ENCODE peak calls at places on chromosome 22, in eight cellular contexts. One of them, this sample, is unnamed.

GRCh38 chr22:16387088-16387487 is 205.5 kb downstream of the CCT8L2 start:
- DNase-seq in prostate gland: no peak
- DNase-seq in A549: no peak
- DNase-seq in MCF 10A: no peak
- DNase-seq in AG10803: no peak
- DNase-seq in mesothelial cell of epicardium: no peak
- DNase-seq in activated B cell treated with CpG ODN at 0.5 μM for 24 hours: no peak
- DNase-seq in ovary: no peak
- DNase-seq in this sample: no peak

GRCh38 chr22:49449811-49450386 is 377.8 kb downstream of the BRD1 start:
- DNase-seq in prostate gland: no peak
- DNase-seq in A549: no peak
- DNase-seq in MCF 10A: no peak
- DNase-seq in AG10803: no peak
- DNase-seq in mesothelial cell of epicardium: no peak
- DNase-seq in activated B cell treated with CpG ODN at 0.5 μM for 24 hours: no peak
- DNase-seq in ovary: no peak
- DNase-seq in this sample: no peak

GRCh38 chr22:27597703-27598444 is 203.7 kb downstream of the MN1 start:
- DNase-seq in prostate gland: no peak
- DNase-seq in A549: peak
- DNase-seq in MCF 10A: peak
- DNase-seq in AG10803: no peak
- DNase-seq in mesothelial cell of epicardium: no peak
- DNase-seq in activated B cell treated with CpG ODN at 0.5 μM for 24 hours: no peak
- DNase-seq in ovary: no peak
- DNase-seq in this sample: no peak

GRCh38 chr22:27317156-27317555 is 484.4 kb downstream of the MN1 start:
- DNase-seq in prostate gland: no peak
- DNase-seq in A549: peak
- DNase-seq in MCF 10A: peak
- DNase-seq in AG10803: no peak
- DNase-seq in mesothelial cell of epicardium: no peak
- DNase-seq in activated B cell treated with CpG ODN at 0.5 μM for 24 hours: no peak
- DNase-seq in ovary: no peak
- DNase-seq in this sample: no peak

GRCh38 chr22:38841211-38841610 is 2.6 kb downstream of the NPTXR start:
- DNase-seq in prostate gland: peak
- DNase-seq in A549: no peak
- DNase-seq in MCF 10A: no peak
- DNase-seq in AG10803: no peak
- DNase-seq in mesothelial cell of epicardium: no peak
- DNase-seq in activated B cell treated with CpG ODN at 0.5 μM for 24 hours: no peak
- DNase-seq in ovary: no peak
- DNase-seq in this sample: no peak

GRCh38 chr22:34886391-34886790 is 179.6 kb upstream of the ISX start:
- DNase-seq in prostate gland: no peak
- DNase-seq in A549: no peak
- DNase-seq in MCF 10A: no peak
- DNase-seq in AG10803: peak
- DNase-seq in mesothelial cell of epicardium: no peak
- DNase-seq in activated B cell treated with CpG ODN at 0.5 μM for 24 hours: no peak
- DNase-seq in ovary: no peak
- DNase-seq in this sample: no peak

GRCh38 chr22:48522271-48522670 is 1305.4 kb downstream of the BRD1 start:
- DNase-seq in prostate gland: no peak
- DNase-seq in A549: no peak
- DNase-seq in MCF 10A: no peak
- DNase-seq in AG10803: no peak
- DNase-seq in mesothelial cell of epicardium: no peak
- DNase-seq in activated B cell treated with CpG ODN at 0.5 μM for 24 hours: no peak
- DNase-seq in ovary: no peak
- DNase-seq in this sample: no peak

GRCh38 chr22:40397436-40397835 is 27.0 kb downstream of the SGSM3 start:
- DNase-seq in prostate gland: no peak
- DNase-seq in A549: no peak
- DNase-seq in MCF 10A: no peak
- DNase-seq in AG10803: no peak
- DNase-seq in mesothelial cell of epicardium: no peak
- DNase-seq in activated B cell treated with CpG ODN at 0.5 μM for 24 hours: no peak
- DNase-seq in ovary: no peak
- DNase-seq in this sample: no peak

GRCh38 chr22:38570841-38571364 is 920 bp upstream of the DMC1 start:
- DNase-seq in prostate gland: peak
- DNase-seq in A549: peak
- DNase-seq in MCF 10A: peak
- DNase-seq in AG10803: peak
- DNase-seq in mesothelial cell of epicardium: no peak
- DNase-seq in activated B cell treated with CpG ODN at 0.5 μM for 24 hours: no peak
- DNase-seq in ovary: no peak
- DNase-seq in this sample: peak

GRCh38 chr22:37999640-38000272 is 15.4 kb upstream of the SOX10 start:
- DNase-seq in prostate gland: peak
- DNase-seq in A549: no peak
- DNase-seq in MCF 10A: peak
- DNase-seq in AG10803: peak
- DNase-seq in mesothelial cell of epicardium: no peak
- DNase-seq in activated B cell treated with CpG ODN at 0.5 μM for 24 hours: no peak
- DNase-seq in ovary: no peak
- DNase-seq in this sample: no peak

GRCh38 chr22:23282089-23282501 is 101.8 kb downstream of the BCR start:
- DNase-seq in prostate gland: peak
- DNase-seq in A549: peak
- DNase-seq in MCF 10A: peak
- DNase-seq in AG10803: peak
- DNase-seq in mesothelial cell of epicardium: no peak
- DNase-seq in activated B cell treated with CpG ODN at 0.5 μM for 24 hours: no peak
- DNase-seq in ovary: no peak
- DNase-seq in this sample: no peak

GRCh38 chr22:38867124-38867455 is 4.9 kb downstream of the CBX6 start:
- DNase-seq in prostate gland: no peak
- DNase-seq in A549: no peak
- DNase-seq in MCF 10A: no peak
- DNase-seq in AG10803: no peak
- DNase-seq in mesothelial cell of epicardium: no peak
- DNase-seq in activated B cell treated with CpG ODN at 0.5 μM for 24 hours: no peak
- DNase-seq in ovary: no peak
- DNase-seq in this sample: no peak

GRCh38 chr22:39114157-39114511 is 17.1 kb downstream of the APOBEC3H start:
- DNase-seq in prostate gland: no peak
- DNase-seq in A549: no peak
- DNase-seq in MCF 10A: no peak
- DNase-seq in AG10803: no peak
- DNase-seq in mesothelial cell of epicardium: no peak
- DNase-seq in activated B cell treated with CpG ODN at 0.5 μM for 24 hours: no peak
- DNase-seq in ovary: no peak
- DNase-seq in this sample: no peak

GRCh38 chr22:48574776-48575566 is 1252.7 kb downstream of the BRD1 start:
- DNase-seq in prostate gland: peak
- DNase-seq in A549: peak
- DNase-seq in MCF 10A: no peak
- DNase-seq in AG10803: peak
- DNase-seq in mesothelial cell of epicardium: peak
- DNase-seq in activated B cell treated with CpG ODN at 0.5 μM for 24 hours: no peak
- DNase-seq in ovary: peak
- DNase-seq in this sample: no peak

GRCh38 chr22:37489994-37490393 is 3.8 kb upstream of the MFNG start:
- DNase-seq in prostate gland: no peak
- DNase-seq in A549: no peak
- DNase-seq in MCF 10A: no peak
- DNase-seq in AG10803: no peak
- DNase-seq in mesothelial cell of epicardium: no peak
- DNase-seq in activated B cell treated with CpG ODN at 0.5 μM for 24 hours: no peak
- DNase-seq in ovary: no peak
- DNase-seq in this sample: no peak

GRCh38 chr22:46690146-46690545 is 47.9 kb downstream of the CERK start:
- DNase-seq in prostate gland: no peak
- DNase-seq in A549: no peak
- DNase-seq in MCF 10A: no peak
- DNase-seq in AG10803: no peak
- DNase-seq in mesothelial cell of epicardium: no peak
- DNase-seq in activated B cell treated with CpG ODN at 0.5 μM for 24 hours: no peak
- DNase-seq in ovary: no peak
- DNase-seq in this sample: no peak

GRCh38 chr22:42884616-42885375 is 27.7 kb upstream of the ARFGAP3 start:
- DNase-seq in prostate gland: no peak
- DNase-seq in A549: no peak
- DNase-seq in MCF 10A: no peak
- DNase-seq in AG10803: no peak
- DNase-seq in mesothelial cell of epicardium: no peak
- DNase-seq in activated B cell treated with CpG ODN at 0.5 μM for 24 hours: no peak
- DNase-seq in ovary: no peak
- DNase-seq in this sample: no peak

GRCh38 chr22:49216579-49216978 is 611.1 kb downstream of the BRD1 start:
- DNase-seq in prostate gland: no peak
- DNase-seq in A549: no peak
- DNase-seq in MCF 10A: no peak
- DNase-seq in AG10803: no peak
- DNase-seq in mesothelial cell of epicardium: no peak
- DNase-seq in activated B cell treated with CpG ODN at 0.5 μM for 24 hours: no peak
- DNase-seq in ovary: no peak
- DNase-seq in this sample: no peak

GRCh38 chr22:20258584-20259335 is 9.4 kb downstream of the RTN4R start:
- DNase-seq in prostate gland: no peak
- DNase-seq in A549: no peak
- DNase-seq in MCF 10A: no peak
- DNase-seq in AG10803: no peak
- DNase-seq in mesothelial cell of epicardium: no peak
- DNase-seq in activated B cell treated with CpG ODN at 0.5 μM for 24 hours: no peak
- DNase-seq in ovary: no peak
- DNase-seq in this sample: no peak
- TF ChIP-seq CTCF in prostate gland: no peak
- TF ChIP-seq CTCF in A549: no peak
- TF ChIP-seq CTCF in MCF 10A: peak
- TF ChIP-seq CTCF in AG10803: peak
- TF ChIP-seq CTCF in mesothelial cell of epicardium: no peak
- TF ChIP-seq CTCF in activated B cell treated with CpG ODN at 0.5 μM for 24 hours: no peak
- TF ChIP-seq CTCF in ovary: no peak
- TF ChIP-seq CTCF in this sample: peak

GRCh38 chr22:31085928-31086327 is 4.8 kb downstream of the SMTN start:
- DNase-seq in prostate gland: no peak
- DNase-seq in A549: no peak
- DNase-seq in MCF 10A: no peak
- DNase-seq in AG10803: no peak
- DNase-seq in mesothelial cell of epicardium: no peak
- DNase-seq in activated B cell treated with CpG ODN at 0.5 μM for 24 hours: no peak
- DNase-seq in ovary: peak
- DNase-seq in this sample: peak

GRCh38 chr22:31086703-31087330 is 5.7 kb downstream of the SMTN start:
- DNase-seq in prostate gland: no peak
- DNase-seq in A549: no peak
- DNase-seq in MCF 10A: no peak
- DNase-seq in AG10803: no peak
- DNase-seq in mesothelial cell of epicardium: no peak
- DNase-seq in activated B cell treated with CpG ODN at 0.5 μM for 24 hours: no peak
- DNase-seq in ovary: peak
- DNase-seq in this sample: peak

GRCh38 chr22:31084811-31085492 is 3.8 kb downstream of the SMTN start:
- DNase-seq in prostate gland: peak
- DNase-seq in A549: peak
- DNase-seq in MCF 10A: peak
- DNase-seq in AG10803: peak
- DNase-seq in mesothelial cell of epicardium: peak
- DNase-seq in activated B cell treated with CpG ODN at 0.5 μM for 24 hours: peak
- DNase-seq in ovary: peak
- DNase-seq in this sample: peak

GRCh38 chr22:31083923-31084810 is 3.0 kb downstream of the SMTN start:
- DNase-seq in prostate gland: no peak
- DNase-seq in A549: no peak
- DNase-seq in MCF 10A: no peak
- DNase-seq in AG10803: no peak
- DNase-seq in mesothelial cell of epicardium: no peak
- DNase-seq in activated B cell treated with CpG ODN at 0.5 μM for 24 hours: no peak
- DNase-seq in ovary: peak
- DNase-seq in this sample: peak

DNA sequence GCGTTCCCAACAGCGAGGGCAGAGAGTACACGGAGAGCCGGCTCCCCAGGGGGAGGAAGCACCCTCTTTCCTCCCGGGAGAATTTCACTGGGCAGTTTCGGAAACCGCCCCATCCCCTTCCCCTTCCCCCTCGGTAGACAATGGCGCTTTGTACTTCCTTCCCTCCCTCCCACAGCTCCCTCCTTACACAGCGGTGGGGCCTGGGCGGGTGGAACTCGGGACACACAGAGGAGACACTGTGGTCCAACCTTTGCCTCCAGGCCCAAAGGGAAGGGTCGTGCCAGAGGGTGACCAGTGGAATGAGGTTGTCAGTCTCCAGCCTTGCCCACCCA is 4.3 kb downstream of the SMTN start:
- DNase-seq in prostate gland: no peak
- DNase-seq in A549: no peak
- DNase-seq in MCF 10A: no peak
- DNase-seq in AG10803: no peak
- DNase-seq in mesothelial cell of epicardium: no peak
- DNase-seq in activated B cell treated with CpG ODN at 0.5 μM for 24 hours: no peak
- DNase-seq in ovary: no peak
- DNase-seq in this sample: no peak
- TF ChIP-seq CTCF in prostate gland: no peak
- TF ChIP-seq CTCF in A549: no peak
- TF ChIP-seq CTCF in MCF 10A: no peak
- TF ChIP-seq CTCF in AG10803: no peak
- TF ChIP-seq CTCF in mesothelial cell of epicardium: peak
- TF ChIP-seq CTCF in activated B cell treated with CpG ODN at 0.5 μM for 24 hours: no peak
- TF ChIP-seq CTCF in ovary: no peak
- TF ChIP-seq CTCF in this sample: peak

GRCh38 chr22:33271390-33272161 is 213.4 kb upstream of the SYN3 start:
- DNase-seq in prostate gland: peak
- DNase-seq in A549: no peak
- DNase-seq in MCF 10A: peak
- DNase-seq in AG10803: peak
- DNase-seq in mesothelial cell of epicardium: no peak
- DNase-seq in activated B cell treated with CpG ODN at 0.5 μM for 24 hours: peak
- DNase-seq in ovary: peak
- DNase-seq in this sample: peak
- TF ChIP-seq CTCF in prostate gland: peak
- TF ChIP-seq CTCF in A549: no peak
- TF ChIP-seq CTCF in MCF 10A: no peak
- TF ChIP-seq CTCF in AG10803: peak
- TF ChIP-seq CTCF in mesothelial cell of epicardium: no peak
- TF ChIP-seq CTCF in activated B cell treated with CpG ODN at 0.5 μM for 24 hours: no peak
- TF ChIP-seq CTCF in ovary: no peak
- TF ChIP-seq CTCF in this sample: no peak

GRCh38 chr22:30821863-30822215 is 127.2 kb downstream of the OSBP2 start:
- DNase-seq in prostate gland: no peak
- DNase-seq in A549: no peak
- DNase-seq in MCF 10A: no peak
- DNase-seq in AG10803: no peak
- DNase-seq in mesothelial cell of epicardium: no peak
- DNase-seq in activated B cell treated with CpG ODN at 0.5 μM for 24 hours: no peak
- DNase-seq in ovary: no peak
- DNase-seq in this sample: no peak

GRCh38 chr22:30813936-30814335 is 119.3 kb downstream of the OSBP2 start:
- DNase-seq in prostate gland: no peak
- DNase-seq in A549: no peak
- DNase-seq in MCF 10A: no peak
- DNase-seq in AG10803: no peak
- DNase-seq in mesothelial cell of epicardium: no peak
- DNase-seq in activated B cell treated with CpG ODN at 0.5 μM for 24 hours: no peak
- DNase-seq in ovary: no peak
- DNase-seq in this sample: no peak

GRCh38 chr22:30821381-30821780 is 126.7 kb downstream of the OSBP2 start:
- DNase-seq in prostate gland: no peak
- DNase-seq in A549: no peak
- DNase-seq in MCF 10A: no peak
- DNase-seq in AG10803: no peak
- DNase-seq in mesothelial cell of epicardium: no peak
- DNase-seq in activated B cell treated with CpG ODN at 0.5 μM for 24 hours: no peak
- DNase-seq in ovary: no peak
- DNase-seq in this sample: no peak

GRCh38 chr22:30816413-30816812 is 121.7 kb downstream of the OSBP2 start:
- DNase-seq in prostate gland: no peak
- DNase-seq in A549: no peak
- DNase-seq in MCF 10A: peak
- DNase-seq in AG10803: no peak
- DNase-seq in mesothelial cell of epicardium: no peak
- DNase-seq in activated B cell treated with CpG ODN at 0.5 μM for 24 hours: no peak
- DNase-seq in ovary: no peak
- DNase-seq in this sample: no peak
- TF ChIP-seq CTCF in prostate gland: no peak
- TF ChIP-seq CTCF in A549: no peak
- TF ChIP-seq CTCF in MCF 10A: no peak
- TF ChIP-seq CTCF in AG10803: no peak
- TF ChIP-seq CTCF in mesothelial cell of epicardium: no peak
- TF ChIP-seq CTCF in activated B cell treated with CpG ODN at 0.5 μM for 24 hours: no peak
- TF ChIP-seq CTCF in ovary: no peak
- TF ChIP-seq CTCF in this sample: no peak

This sample was measured in GM13977.